ENCODE peak calls at places on chromosomes 1 and 21, in eight cellular contexts. F is pulmonary artery endothelial cell; M is GM20000; K is central memory CD4-positive, alpha-beta T cell; L is head of caudate nucleus; S is LHCN-M2; N is GM12864; A is mucosa of descending colon. B is an unnamed sample.

GRCh38 chr1:208497866-208498541 is 253.8 kb upstream of the PLXNA2 start:
- DNase-seq in M (no peak), N (no peak), K (no peak), A (no peak), F (no peak), S (no peak), L (no peak), B (no peak)

GRCh38 chr1:187794561-187794960 is 965.8 kb downstream of the PLA2G4A start:
- DNase-seq in L (no peak), A (no peak), S (no peak), M (no peak), N (no peak), K (no peak), F (no peak), B (no peak)

GRCh38 chr1:17148950-17149608 is 29.8 kb upstream of the PADI2 start:
- DNase-seq in F (no peak), N (no peak), L (no peak), K (no peak), A (no peak), S (no peak), M (no peak), B (no peak)

GRCh38 chr1:187568067-187568466 is 739.3 kb downstream of the PLA2G4A start:
- DNase-seq in S (no peak), L (no peak), F (no peak), M (no peak), A (no peak), K (no peak), N (no peak), B (no peak)

GRCh38 chr21:35743571-35743970 is 316.8 kb downstream of the SETD4 start:
- DNase-seq in M (no peak), F (no peak), L (no peak), N (no peak), S (peak), K (no peak), A (no peak), B (no peak)

GRCh38 chr1:30299393-30299792 is 424.0 kb downstream of the MATN1 start:
- DNase-seq in A (no peak), S (no peak), M (no peak), F (no peak), N (no peak), L (no peak), K (no peak), B (no peak)

GRCh38 chr1:237042892-237043576 is 1.1 kb downstream of the RYR2 start:
- DNase-seq in M (peak), K (no peak), A (no peak), F (no peak), N (no peak), L (peak), S (no peak), B (peak)

GRCh38 chr1:209344146-209344545 is 239.4 kb upstream of the CAMK1G start:
- DNase-seq in S (no peak), L (no peak), N (no peak), M (no peak), A (no peak), K (no peak), F (no peak), B (no peak)

GRCh38 chr1:239678181-239678580 is 291.8 kb downstream of the CHRM3 start:
- DNase-seq in L (no peak), K (no peak), N (no peak), A (no peak), M (no peak), S (no peak), F (no peak), B (no peak)

GRCh38 chr1:32981003-32981909 is 16.6 kb upstream of the RNF19B start:
- DNase-seq in N (peak), K (peak), L (peak), F (peak), S (peak), M (peak), A (peak), B (peak)

GRCh38 chr21:39381009-39381408 is 32.1 kb upstream of the HMGN1 start:
- DNase-seq in L (no peak), N (no peak), A (no peak), S (no peak), M (no peak), K (no peak), F (no peak), B (no peak)

GRCh38 chr1:32249831-32250525 is 1.1 kb upstream of the LCK start:
- DNase-seq in A (peak), L (no peak), M (peak), S (no peak), F (peak), K (peak), N (peak), B (no peak)

GRCh38 chr1:14626869-14627607 is 28.6 kb downstream of the KAZN start:
- DNase-seq in F (no peak), L (peak), S (no peak), M (no peak), N (no peak), A (peak), K (no peak), B (peak)